ENCODE peak calls at places on chromosomes 5 and 9, in nine cellular contexts. B, G, X, D, N, J, C, T and E are unnamed samples. For H3K9me3, the result is how much of the 10 kb centered on the place peaks cover.

GRCh38 chr5:112776301-112776856 is 38.7 kb downstream of the APC start:
- DNase-seq in N (peak), D (no peak), C (peak), T (no peak), G (no peak), J (no peak), X (no peak), B (no peak), E (no peak)

GRCh38 chr9:28976250-28976649 is 1403.0 kb upstream of the C9orf72 start:
- DNase-seq in X (no peak), N (no peak), B (no peak), J (no peak), D (no peak), C (no peak), G (no peak), T (no peak), E (no peak)

GRCh38 chr5:154857091-154857533 is 1.3 kb upstream of the CNOT8 start:
- DNase-seq in J (peak), G (no peak), B (peak), X (no peak), T (peak), D (peak), C (no peak), N (no peak), E (peak)

GRCh38 chr5:77486344-77486962 is 5.7 kb downstream of the WDR41 start:
- DNase-seq in G (no peak), N (no peak), C (no peak), T (no peak), X (no peak), D (no peak), B (no peak), J (no peak), E (no peak)

GRCh38 chr9:123310551-123311249 is 42.3 kb upstream of the STRBP start:
- DNase-seq in T (no peak), N (no peak), D (no peak), J (no peak), B (no peak), G (no peak), X (no peak), C (no peak), E (no peak)

GRCh38 chr5:24642022-24642421 is 2.8 kb downstream of the CDH10 start:
- DNase-seq in N (peak), X (no peak), C (peak), J (no peak), B (peak), D (no peak), G (no peak), T (no peak), E (peak)

GRCh38 chr5:110159202-110159601 is 469.5 kb downstream of the MAN2A1 start:
- DNase-seq in C (peak), N (peak), X (no peak), B (no peak), D (no peak), J (no peak), T (no peak), G (no peak), E (no peak)

GRCh38 chr9:37486616-37487544 is 1.1 kb downstream of the POLR1E start:
- DNase-seq in X (no peak), T (no peak), J (peak), D (peak), B (no peak), G (no peak), C (peak), N (peak), E (no peak)

GRCh38 chr5:1785062-1785461 is 14.6 kb downstream of the MRPL36 start:
- DNase-seq in B (no peak), C (no peak), G (no peak), J (no peak), T (no peak), X (peak), D (no peak), N (no peak), E (peak)

GRCh38 chr9:347667-348292 is 133.1 kb downstream of the DOCK8 start:
- DNase-seq in J (no peak), N (peak), G (no peak), D (no peak), C (peak), B (peak), X (no peak), T (no peak), E (peak)

GRCh38 chr5:168006473-168007130 is 284.8 kb upstream of the WWC1 start:
- DNase-seq in X (no peak), B (no peak), T (no peak), J (no peak), G (no peak), C (no peak), D (no peak), N (peak), E (no peak)

GRCh38 chr5:14250094-14250777 is 107.1 kb downstream of the TRIO start:
- DNase-seq in X (peak), N (peak), T (no peak), D (peak), J (peak), C (peak), B (peak), G (no peak), E (no peak)

GRCh38 chr9:9004844-9005243 is 1205.3 kb upstream of the DMAC1 start:
- DNase-seq in D (no peak), N (no peak), X (no peak), C (no peak), T (no peak), J (no peak), B (peak), G (no peak), E (no peak)

GRCh38 chr5:19270153-19270552 is 717.8 kb downstream of the CDH18 start:
- DNase-seq in B (peak), C (no peak), D (no peak), X (no peak), G (no peak), N (no peak), J (no peak), T (no peak), E (peak)

GRCh38 chr9:129841071-129841470 is 5.8 kb downstream of the USP20 start:
- DNase-seq in N (no peak), T (no peak), J (no peak), D (no peak), C (no peak), X (no peak), G (no peak), B (no peak), E (no peak)

GRCh38 chr5:35856186-35857003 is at the start of gene IL7R:
- DNase-seq in G (no peak), D (no peak), T (no peak), J (no peak), X (no peak), C (peak), B (no peak), N (peak), E (no peak)

GRCh38 chr5:154732212-154732611 is 23.0 kb upstream of the LARP1 start:
- DNase-seq in C (no peak), J (no peak), B (no peak), T (no peak), X (no peak), D (no peak), G (no peak), N (no peak), E (no peak)

GRCh38 chr5:64166201-64166959 is 737 bp downstream of the RNF180 start:
- DNase-seq in T (no peak), X (no peak), J (peak), G (no peak), D (no peak), C (peak), N (peak), B (peak), E (no peak)

GRCh38 chr9:20405086-20405485 is 217.2 kb downstream of the MLLT3 start:
- DNase-seq in N (no peak), B (no peak), X (no peak), G (no peak), T (no peak), J (no peak), D (no peak), C (peak), E (no peak)

GRCh38 chr9:124496075-124496893 is 10.9 kb downstream of the NR5A1 start:
- DNase-seq in X (no peak), G (no peak), D (peak), T (no peak), B (no peak), C (no peak), J (no peak), N (no peak), E (no peak)

GRCh38 chr9:68970150-68970549 is 43.8 kb downstream of the PRKACG start:
- DNase-seq in D (no peak), N (no peak), B (no peak), T (no peak), G (no peak), X (no peak), C (no peak), J (no peak), E (no peak)

GRCh38 chr9:97737429-97737828 is 40.3 kb upstream of the XPA start:
- DNase-seq in C (no peak), T (no peak), N (no peak), J (no peak), X (peak), D (no peak), B (peak), G (no peak), E (no peak)

GRCh38 chr9:79535534-79535933 is 36.2 kb upstream of the TLE4 start:
- DNase-seq in J (no peak), N (no peak), T (no peak), B (no peak), G (no peak), D (no peak), C (no peak), X (no peak), E (no peak)

GRCh38 chr5:50320131-50320749 is 120.8 kb downstream of the EMB start:
- DNase-seq in J (no peak), D (no peak), C (no peak), T (no peak), N (no peak), X (no peak), B (no peak), G (no peak), E (peak)

GRCh38 chr9:6304232-6304631 is 23.9 kb upstream of the TPD52L3 start:
- DNase-seq in N (no peak), T (no peak), C (no peak), B (no peak), X (no peak), D (no peak), G (no peak), J (no peak), E (no peak)

GRCh38 chr5:180250329-180250728 is 41.3 kb upstream of the RASGEF1C start:
- DNase-seq in B (no peak), C (no peak), D (no peak), X (no peak), N (no peak), J (no peak), G (no peak), T (no peak), E (no peak)
- H3K9me3 ChIP-seq in B (under half), C (under half), D (under half), X (under half), N (under half), J (half or more), G (under half), T (under half), E (under half)

GRCh38 chr9:21902112-21902511 is 92.1 kb downstream of the CDKN2A start:
- DNase-seq in G (no peak), C (peak), N (no peak), J (no peak), D (no peak), X (no peak), T (no peak), B (no peak), E (no peak)
- H3K9me3 ChIP-seq in G (under half), C (under half), N (under half), J (under half), D (under half), X (under half), T (under half), B (under half), E (under half)

GRCh38 chr9:135144581-135145108 is 57.2 kb downstream of the OLFM1 start:
- DNase-seq in C (no peak), G (no peak), J (no peak), D (no peak), N (no peak), T (no peak), X (no peak), B (no peak), E (no peak)
- H3K9me3 ChIP-seq in C (under half), G (under half), J (under half), D (under half), N (under half), T (under half), X (under half), B (under half), E (under half)

GRCh38 chr5:125129151-125129806 is 382.8 kb upstream of the ZNF608 start:
- DNase-seq in B (no peak), C (peak), N (no peak), X (no peak), T (no peak), J (no peak), D (no peak), G (peak), E (no peak)
- H3K9me3 ChIP-seq in B (under half), C (under half), N (under half), X (under half), T (under half), J (under half), D (under half), G (under half), E (under half)

DNA sequence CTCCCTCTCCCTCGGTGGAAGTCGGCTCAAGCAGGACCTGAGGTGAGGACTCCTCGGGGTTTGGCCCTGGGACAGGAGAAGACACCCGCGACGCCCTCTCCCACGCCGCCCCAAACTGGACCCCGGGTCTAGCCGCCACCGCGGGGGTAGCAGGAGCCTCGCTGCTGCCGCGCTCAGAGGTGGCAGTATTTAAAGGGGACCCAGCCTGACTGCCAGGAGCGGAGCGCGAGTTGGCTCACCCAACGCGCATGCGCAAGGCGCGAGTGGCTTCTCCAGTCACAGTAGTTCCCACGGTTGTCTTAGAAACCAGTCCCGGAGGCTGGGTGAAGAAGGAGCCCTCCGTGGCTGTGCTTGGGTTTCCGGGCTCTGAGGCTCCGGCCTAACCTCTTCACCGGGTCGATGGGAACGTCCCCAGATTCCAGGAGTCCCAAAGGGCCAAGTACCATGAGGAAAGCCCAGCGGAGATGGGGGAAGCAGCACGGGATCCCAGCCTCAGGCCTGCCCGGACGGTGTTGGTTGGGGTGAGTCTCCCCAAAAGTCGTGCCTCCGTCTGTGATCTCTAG is 477.8 kb downstream of the SPATA31A7 start:
- DNase-seq in X (no peak), D (no peak), J (no peak), B (no peak), N (no peak), G (no peak), T (no peak), C (no peak), E (no peak)
- H3K9me3 ChIP-seq in X (under half), D (under half), J (under half), B (under half), N (under half), G (under half), T (under half), C (under half), E (under half)

GRCh38 chr9:92740015-92740408 is 24.6 kb downstream of the BICD2 start:
- DNase-seq in C (peak), B (no peak), N (peak), X (no peak), J (peak), T (no peak), G (no peak), D (no peak), E (no peak)

GRCh38 chr9:92740969-92741368 is 23.7 kb downstream of the BICD2 start:
- DNase-seq in D (no peak), B (no peak), G (no peak), X (no peak), T (no peak), C (no peak), J (no peak), N (no peak), E (no peak)

GRCh38 chr9:92738661-92739081 is 26.0 kb downstream of the BICD2 start:
- DNase-seq in B (no peak), G (no peak), C (peak), J (peak), N (peak), D (no peak), X (peak), T (no peak), E (no peak)

GRCh38 chr9:92740446-92740961 is 24.1 kb downstream of the BICD2 start:
- DNase-seq in N (no peak), B (no peak), X (no peak), J (peak), G (no peak), T (no peak), C (no peak), D (no peak), E (no peak)

DNA sequence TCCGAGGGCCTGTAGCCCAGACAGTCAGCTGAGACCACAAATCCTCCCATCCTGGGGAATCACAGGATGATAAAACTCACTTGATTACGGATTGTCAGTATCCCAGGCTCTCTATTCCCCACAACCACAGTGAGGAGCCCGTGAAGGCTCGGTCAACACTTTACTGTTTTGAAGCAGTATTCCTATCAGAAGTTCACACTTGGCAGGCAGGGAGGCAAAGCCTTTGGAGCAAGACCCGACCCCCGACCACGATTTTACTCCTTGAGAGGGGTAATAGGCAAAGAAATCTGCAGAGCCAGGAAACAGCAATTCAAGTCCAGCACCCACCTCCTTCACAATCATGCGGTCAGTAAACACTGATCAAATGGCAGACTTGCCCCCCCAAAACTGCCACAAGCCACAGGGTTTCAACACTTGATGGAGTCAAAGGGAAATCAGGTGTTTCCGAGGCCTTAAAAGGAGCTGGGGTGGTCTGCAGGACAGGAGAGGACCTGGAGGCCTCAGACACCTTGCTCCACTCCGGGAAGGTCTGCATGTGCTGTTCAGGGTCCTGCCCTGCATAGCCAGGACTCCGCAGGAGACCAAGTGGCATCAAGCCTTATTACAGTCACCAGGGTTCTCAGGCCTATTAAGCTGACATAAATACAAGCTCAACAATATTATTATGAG is 25.2 kb downstream of the BICD2 start:
- DNase-seq in D (no peak), C (no peak), B (no peak), J (peak), N (no peak), X (no peak), T (no peak), G (no peak), E (no peak)
- H3K9me3 ChIP-seq in D (under half), C (under half), B (under half), J (under half), N (under half), X (under half), T (under half), G (under half), E (under half)

DNA sequence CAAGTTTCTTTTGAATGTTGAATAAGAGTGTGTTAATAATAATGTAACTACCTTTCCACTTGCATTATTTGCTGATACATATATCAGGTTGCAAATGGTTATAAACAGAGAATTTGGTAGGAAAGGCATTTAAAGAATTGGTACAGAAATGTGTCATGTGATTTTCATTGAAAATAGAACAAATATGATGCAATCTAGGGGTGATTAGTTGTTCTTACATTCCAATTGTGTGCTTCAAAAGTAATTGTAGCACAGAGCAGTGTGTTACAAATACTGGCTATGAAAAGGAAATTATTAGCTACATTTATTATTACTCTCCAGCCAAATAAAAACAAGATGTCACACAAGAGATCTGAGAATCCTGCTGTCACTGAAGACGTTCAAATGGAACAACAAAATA is 61.8 kb upstream of the PRDM9 start:
- DNase-seq in T (no peak), N (peak), D (no peak), C (no peak), X (no peak), J (no peak), G (no peak), B (no peak), E (no peak)
- H3K9me3 ChIP-seq in T (under half), N (under half), D (under half), C (under half), X (under half), J (under half), G (under half), B (under half), E (under half)